ENCODE peak calls at places on chromosomes 5 and 9, in five cellular contexts. N is breast epithelium, W is Peyer's patch, V is H1, F is body of pancreas. O is an unnamed sample. For H3K4me1, the result is how much of the 10 kb centered on the place peaks cover.

GRCh38 chr5:178577944-178578343 is 12.2 kb downstream of the COL23A1 start:
- DNase-seq in F (no peak), W (no peak), V (peak), N (no peak), O (no peak)

GRCh38 chr9:134937566-134938345 is 20.0 kb upstream of the FCN1 start:
- DNase-seq in V (no peak), F (no peak), N (no peak), W (no peak), O (no peak)

GRCh38 chr5:26563979-26564378 is 474.4 kb downstream of the CDH9 start:
- DNase-seq in W (no peak), N (no peak), V (no peak), F (no peak), O (no peak)

GRCh38 chr5:132013006-132013689 is 1.7 kb upstream of the ACSL6 start:
- DNase-seq in W (peak), V (peak), F (no peak), N (no peak), O (no peak)

GRCh38 chr9:91207481-91207888 is 154.2 kb downstream of the AUH start:
- DNase-seq in N (no peak), F (no peak), V (no peak), W (no peak), O (no peak)

GRCh38 chr9:123541441-123541840 is 185.4 kb downstream of the CRB2 start:
- DNase-seq in W (no peak), N (no peak), V (no peak), F (no peak), O (no peak)

GRCh38 chr5:64180661-64181343 is 15.2 kb downstream of the RNF180 start:
- DNase-seq in N (no peak), F (no peak), V (no peak), W (no peak), O (no peak)

GRCh38 chr5:61808091-61808490 is 476.0 kb downstream of the ZSWIM6 start:
- DNase-seq in N (no peak), F (no peak), W (peak), V (no peak), O (no peak)

GRCh38 chr5:89265511-89266169 is 382.7 kb upstream of the MEF2C start:
- DNase-seq in F (no peak), N (no peak), V (no peak), W (no peak), O (no peak)

GRCh38 chr9:15104826-15105420 is 194.7 kb upstream of the FREM1 start:
- DNase-seq in F (peak), V (peak), N (no peak), W (peak), O (no peak)

GRCh38 chr9:122087406-122088200 is 5.5 kb downstream of the TTLL11 start:
- DNase-seq in V (no peak), W (no peak), F (no peak), N (no peak), O (no peak)

GRCh38 chr5:43044181-43044914 is 4.2 kb upstream of the ANXA2R start:
- DNase-seq in F (no peak), V (peak), W (no peak), N (no peak), O (peak)

GRCh38 chr5:172800088-172800551 is 29.1 kb upstream of the DUSP1 start:
- DNase-seq in N (no peak), W (peak), F (peak), V (no peak), O (peak)

GRCh38 chr5:172801184-172801671 is 30.2 kb upstream of the DUSP1 start:
- DNase-seq in N (no peak), F (no peak), W (peak), V (no peak), O (no peak)

GRCh38 chr5:172798422-172799215 is 27.6 kb upstream of the DUSP1 start:
- DNase-seq in N (no peak), F (peak), V (no peak), W (peak), O (peak)

GRCh38 chr5:172797800-172798199 is 26.8 kb upstream of the DUSP1 start:
- DNase-seq in W (peak), V (no peak), N (no peak), F (no peak), O (no peak)

DNA sequence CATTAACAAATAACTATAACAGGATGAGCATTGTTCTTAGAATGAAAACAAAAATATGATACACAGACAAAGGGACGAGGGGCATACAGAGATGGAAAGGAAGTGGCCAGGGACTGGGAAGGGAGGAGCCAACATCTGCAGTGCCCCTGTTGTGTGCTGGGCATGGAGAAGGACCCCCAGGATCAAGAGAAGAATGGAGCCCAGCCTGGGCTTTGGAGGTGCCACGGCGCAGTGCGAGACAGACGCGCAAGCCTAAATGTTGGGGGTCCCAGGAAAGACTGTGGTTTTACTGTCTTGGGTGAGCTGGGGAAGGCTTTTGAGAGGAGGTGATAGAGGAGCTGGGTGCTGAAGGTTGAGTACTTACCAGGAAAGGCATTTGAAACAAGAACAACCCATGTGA is 28.4 kb upstream of the DUSP1 start:
- DNase-seq in N (no peak), W (peak), V (no peak), F (no peak), O (no peak)
- H3K4me1 ChIP-seq in N (under half), W (under half), V (under half), F (under half), O (under half)

GRCh38 chr9:89528540-89528939 is 30.6 kb upstream of the SEMA4D start:
- DNase-seq in N (no peak), F (no peak), V (no peak), W (peak), O (no peak)
- H3K27ac ChIP-seq in N (no peak), F (no peak), V (no peak), W (no peak), O (no peak)

GRCh38 chr9:19232830-19233194 is 2.3 kb downstream of the DENND4C start:
- DNase-seq in V (no peak), F (peak), N (no peak), W (no peak), O (no peak)

GRCh38 chr9:19232117-19232829 is 1.8 kb downstream of the DENND4C start:
- DNase-seq in V (no peak), W (no peak), N (no peak), F (no peak), O (no peak)

GRCh38 chr9:19229725-19230355 is 653 bp upstream of the DENND4C start:
- DNase-seq in V (peak), N (peak), W (peak), F (no peak), O (no peak)

GRCh38 chr9:19231126-19232035 is 888 bp downstream of the DENND4C start:
- DNase-seq in V (no peak), N (no peak), W (peak), F (no peak), O (peak)

GRCh38 chr9:19230356-19231125 is at the start of gene DENND4C:
- DNase-seq in W (peak), V (peak), N (peak), F (peak), O (peak)
- TF ChIP-seq POLR2A in W (peak), V (no peak), N (peak), F (peak), O (peak)

GRCh38 chr5:68683632-68684035 is 410.2 kb upstream of the SLC30A5 start:
- DNase-seq in F (peak), W (no peak), V (no peak), N (no peak), O (peak)
- H3K4me1 ChIP-seq in F (under half), W (under half), V (under half), N (under half), O (under half)

GRCh38 chr5:71475788-71476384 is 20.4 kb downstream of the BDP1 start:
- DNase-seq in W (no peak), N (no peak), V (no peak), F (no peak), O (no peak)
- H3K27ac ChIP-seq in W (no peak), N (no peak), V (no peak), F (no peak), O (no peak)